ENCODE peak calls at places on chromosomes 12 and 14, in four cellular contexts. One of them, this sample, is unnamed.
A peak's percentile ranks its signal among the peaks of the same experiment; 100 is the strongest.

GRCh38 chr14:71094722-71095121 is 187.5 kb downstream of the PCNX1 start:
- DNase-seq in fibroblast of lung: no peak
- DNase-seq in GM23248: no peak
- DNase-seq in HCT116: no peak
- DNase-seq in this sample: no peak

GRCh38 chr12:52254965-52255751 is 19.3 kb upstream of the KRT86 start:
- DNase-seq in fibroblast of lung: no peak
- DNase-seq in GM23248: no peak
- DNase-seq in HCT116: no peak
- DNase-seq in this sample: no peak

GRCh38 chr12:87856-88255 is 21.3 kb downstream of the IQSEC3 start:
- DNase-seq in fibroblast of lung: no peak
- DNase-seq in GM23248: no peak
- DNase-seq in HCT116: no peak
- DNase-seq in this sample: no peak

GRCh38 chr12:93939641-93940040 is 208.7 kb upstream of the PLXNC1 start:
- DNase-seq in fibroblast of lung: no peak
- DNase-seq in GM23248: peak; percentile 27
- DNase-seq in HCT116: no peak
- DNase-seq in this sample: no peak

GRCh38 chr12:34347367-34347766 is 325.1 kb downstream of the ALG10 start:
- DNase-seq in fibroblast of lung: no peak
- DNase-seq in GM23248: no peak
- DNase-seq in HCT116: no peak
- DNase-seq in this sample: no peak

GRCh38 chr14:24075485-24076301 is 4.3 kb downstream of the CPNE6 start:
- DNase-seq in fibroblast of lung: no peak
- DNase-seq in GM23248: no peak
- DNase-seq in HCT116: no peak
- DNase-seq in this sample: no peak

GRCh38 chr12:50725011-50725899 is 38.6 kb upstream of the ATF1 start:
- DNase-seq in fibroblast of lung: peak; percentile 44
- DNase-seq in GM23248: no peak
- DNase-seq in HCT116: no peak
- DNase-seq in this sample: no peak

GRCh38 chr12:28578361-28578760 is 388.1 kb downstream of the CCDC91 start:
- DNase-seq in fibroblast of lung: peak; percentile 26
- DNase-seq in GM23248: peak; percentile 64
- DNase-seq in HCT116: no peak
- DNase-seq in this sample: no peak

GRCh38 chr12:51846911-51847829 is 1.3 kb downstream of the FIGNL2 start:
- DNase-seq in fibroblast of lung: peak; percentile 35
- DNase-seq in GM23248: peak; percentile 46
- DNase-seq in HCT116: no peak
- DNase-seq in this sample: peak; percentile 94

GRCh38 chr12:58920102-58920955 is at the start of gene LRIG3:
- DNase-seq in fibroblast of lung: peak; percentile 93
- DNase-seq in GM23248: peak; percentile 97
- DNase-seq in HCT116: peak; percentile 59
- DNase-seq in this sample: peak; percentile 92

GRCh38 chr12:44827832-44828438 is 48.2 kb downstream of the NELL2 start:
- DNase-seq in fibroblast of lung: no peak
- DNase-seq in GM23248: no peak
- DNase-seq in HCT116: no peak
- DNase-seq in this sample: no peak

GRCh38 chr12:42056130-42056529 is 88.5 kb downstream of the GXYLT1 start:
- DNase-seq in fibroblast of lung: no peak
- DNase-seq in GM23248: no peak
- DNase-seq in HCT116: no peak
- DNase-seq in this sample: no peak

GRCh38 chr12:84785281-84785680 is 127.3 kb downstream of the SLC6A15 start:
- DNase-seq in fibroblast of lung: no peak
- DNase-seq in GM23248: no peak
- DNase-seq in HCT116: no peak
- DNase-seq in this sample: no peak

GRCh38 chr14:66228267-66228970 is 257.8 kb upstream of the CCDC196 start:
- DNase-seq in fibroblast of lung: peak; percentile 77
- DNase-seq in GM23248: peak; percentile 55
- DNase-seq in HCT116: peak; percentile 3
- DNase-seq in this sample: no peak

GRCh38 chr14:80845877-80846276 is 95.7 kb downstream of the CEP128 start:
- DNase-seq in fibroblast of lung: no peak
- DNase-seq in GM23248: no peak
- DNase-seq in HCT116: no peak
- DNase-seq in this sample: no peak

GRCh38 chr12:53695148-53696138 is 19.6 kb upstream of the ATP5MC2 start:
- DNase-seq in fibroblast of lung: peak; percentile 69
- DNase-seq in GM23248: peak; percentile 92
- DNase-seq in HCT116: peak; percentile 36
- DNase-seq in this sample: peak; percentile 82

GRCh38 chr12:132806857-132807256 is 21.8 kb downstream of the GOLGA3 start:
- DNase-seq in fibroblast of lung: no peak
- DNase-seq in GM23248: peak; percentile 15
- DNase-seq in HCT116: no peak
- DNase-seq in this sample: no peak
- H2AFZ ChIP-seq in fibroblast of lung: no peak overlapping the region
- H2AFZ ChIP-seq in GM23248: no peak overlapping the region
- H2AFZ ChIP-seq in HCT116: no peak overlapping the region
- H2AFZ ChIP-seq in this sample: no peak overlapping the region

GRCh38 chr14:105075364-105076295 is 10.4 kb upstream of the GPR132 start:
- DNase-seq in fibroblast of lung: peak; percentile 35
- DNase-seq in GM23248: peak; percentile 42
- DNase-seq in HCT116: no peak
- DNase-seq in this sample: peak; percentile 74
- H2AFZ ChIP-seq in fibroblast of lung: no peak overlapping the region
- H2AFZ ChIP-seq in GM23248: no peak overlapping the region
- H2AFZ ChIP-seq in HCT116: no peak overlapping the region
- H2AFZ ChIP-seq in this sample: peak overlapping the region; percentile 57

GRCh38 chr12:6547987-6548386 is 7.9 kb downstream of the IFFO1 start:
- DNase-seq in fibroblast of lung: peak; percentile 90
- DNase-seq in GM23248: peak; percentile 87
- DNase-seq in HCT116: no peak
- DNase-seq in this sample: no peak
- H2AFZ ChIP-seq in fibroblast of lung: no peak overlapping the region
- H2AFZ ChIP-seq in GM23248: no peak overlapping the region
- H2AFZ ChIP-seq in HCT116: no peak overlapping the region
- H2AFZ ChIP-seq in this sample: no peak overlapping the region

DNA sequence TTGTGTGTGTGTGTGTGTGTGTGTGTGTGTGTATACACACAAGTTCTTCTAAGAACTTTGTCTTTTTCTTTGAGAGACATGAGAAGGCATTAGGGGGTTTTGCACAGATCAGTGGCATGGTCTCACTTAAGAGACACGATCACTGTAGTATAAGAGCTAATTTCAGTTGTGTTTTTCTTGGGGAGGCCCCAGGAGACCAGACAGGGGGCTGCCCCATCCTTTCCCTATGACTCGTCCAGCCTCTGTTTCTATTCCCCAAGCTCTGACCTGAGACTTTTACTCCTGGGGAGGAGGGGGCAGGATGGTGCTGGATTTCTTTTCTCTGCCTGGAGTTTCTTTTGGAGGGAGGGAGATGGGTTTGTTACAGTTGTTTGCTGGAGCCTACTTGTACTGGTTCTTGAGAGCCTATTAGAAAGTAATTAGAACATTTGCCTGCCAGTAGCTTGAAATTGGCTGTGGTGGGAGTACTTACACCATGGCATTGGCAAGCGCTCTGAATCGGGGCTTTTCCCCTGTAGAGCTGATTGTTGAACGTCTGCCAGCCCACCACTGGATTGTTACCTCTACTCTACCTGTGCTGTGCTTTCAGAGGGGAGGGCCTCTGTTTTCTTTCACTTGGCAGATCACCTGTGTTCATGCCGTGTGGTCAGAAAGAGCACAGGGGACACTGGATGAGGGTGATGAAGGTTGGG is 109.5 kb downstream of the TSPAN9 start:
- DNase-seq in fibroblast of lung: no peak
- DNase-seq in GM23248: no peak
- DNase-seq in HCT116: no peak
- DNase-seq in this sample: no peak
- H2AFZ ChIP-seq in fibroblast of lung: no peak overlapping the region
- H2AFZ ChIP-seq in GM23248: no peak overlapping the region
- H2AFZ ChIP-seq in HCT116: no peak overlapping the region
- H2AFZ ChIP-seq in this sample: no peak overlapping the region

GRCh38 chr12:64681200-64682052 is 71.1 kb downstream of the RASSF3 start:
- DNase-seq in fibroblast of lung: no peak
- DNase-seq in GM23248: no peak
- DNase-seq in HCT116: no peak
- DNase-seq in this sample: no peak

GRCh38 chr12:64678248-64678647 is 68.0 kb downstream of the RASSF3 start:
- DNase-seq in fibroblast of lung: no peak
- DNase-seq in GM23248: no peak
- DNase-seq in HCT116: no peak
- DNase-seq in this sample: no peak

GRCh38 chr12:64679487-64679983 is 69.2 kb downstream of the RASSF3 start:
- DNase-seq in fibroblast of lung: peak; percentile 82
- DNase-seq in GM23248: peak; percentile 88
- DNase-seq in HCT116: peak; percentile 74
- DNase-seq in this sample: no peak

GRCh38 chr12:64678835-64679234 is 68.5 kb downstream of the RASSF3 start:
- DNase-seq in fibroblast of lung: no peak
- DNase-seq in GM23248: no peak
- DNase-seq in HCT116: no peak
- DNase-seq in this sample: no peak

DNA sequence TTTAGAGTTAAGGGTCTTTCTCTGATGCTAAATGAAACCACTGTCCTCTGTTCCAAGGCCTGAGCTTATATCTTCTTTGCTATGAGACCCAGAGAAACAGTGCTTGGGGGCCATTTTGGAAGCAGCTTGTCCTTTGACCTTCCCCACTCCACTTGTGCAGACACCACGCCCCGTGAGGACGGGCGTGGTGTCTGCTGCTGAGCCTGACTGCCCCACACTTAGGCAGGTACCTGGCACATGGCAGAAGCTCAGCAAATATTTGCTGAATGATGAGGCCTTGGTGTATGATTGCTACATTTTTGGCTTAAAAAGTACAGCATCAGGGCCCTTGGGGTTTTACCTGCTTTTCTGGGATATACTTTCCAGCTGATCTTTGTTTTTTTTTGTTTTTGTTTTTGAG is 69.9 kb downstream of the RASSF3 start:
- DNase-seq in fibroblast of lung: no peak
- DNase-seq in GM23248: no peak
- DNase-seq in HCT116: no peak
- DNase-seq in this sample: no peak
- H2AFZ ChIP-seq in fibroblast of lung: no peak overlapping the region
- H2AFZ ChIP-seq in GM23248: peak overlapping the region; percentile 72
- H2AFZ ChIP-seq in HCT116: no peak overlapping the region
- H2AFZ ChIP-seq in this sample: no peak overlapping the region

This sample was measured in neural progenitor cell.